ENCODE peak calls at places on chromosomes 6 and 20, in six cellular contexts. Y is HL-60, C is neural progenitor cell, Z is uterus, R is vagina, P is AG10803. J is an unnamed sample.

GRCh38 chr6:159761135-159761872 is 541 bp upstream of the ACAT2 start:
- DNase-seq in Y (peak; percentile 18), C (peak; percentile 68), Z (peak; percentile 42), R (no peak), P (no peak), J (peak; percentile 53)

GRCh38 chr6:47026679-47027078 is 15.5 kb downstream of the ADGRF1 start:
- DNase-seq in Y (no peak), C (no peak), Z (no peak), R (no peak), P (no peak), J (no peak)

GRCh38 chr6:157563611-157564284 is 182.8 kb downstream of the ZDHHC14 start:
- DNase-seq in Y (no peak), C (no peak), Z (no peak), R (peak; percentile 52), P (peak; percentile 52), J (no peak)

GRCh38 chr20:39660251-39660650 is 698.1 kb downstream of the DHX35 start:
- DNase-seq in Y (no peak), C (no peak), Z (no peak), R (no peak), P (peak; percentile 49), J (no peak)

GRCh38 chr20:40563296-40563950 is 125.6 kb downstream of the MAFB start:
- DNase-seq in Y (no peak), C (no peak), Z (no peak), R (no peak), P (peak; percentile 29), J (peak; percentile 86)

GRCh38 chr6:157974341-157974894 is 7.2 kb upstream of the SYNJ2 start:
- DNase-seq in Y (no peak), C (no peak), Z (no peak), R (no peak), P (peak; percentile 54), J (no peak)

GRCh38 chr20:49620364-49621240 is 52.7 kb upstream of the PTGIS start:
- DNase-seq in Y (peak; percentile 28), C (no peak), Z (no peak), R (no peak), P (no peak), J (no peak)

GRCh38 chr6:14975124-14975815 is 270.6 kb upstream of the JARID2 start:
- DNase-seq in Y (no peak), C (peak; percentile 23), Z (no peak), R (no peak), P (peak; percentile 22), J (no peak)

GRCh38 chr6:134117409-134117808 is 65.0 kb upstream of the SLC2A12 start:
- DNase-seq in Y (peak; percentile 56), C (peak; percentile 4), Z (no peak), R (no peak), P (peak; percentile 8), J (no peak)

GRCh38 chr6:110557226-110557625 is 80.8 kb upstream of the SLC22A16 start:
- DNase-seq in Y (no peak), C (no peak), Z (no peak), R (no peak), P (no peak), J (no peak)

GRCh38 chr20:45368221-45368980 is 5.4 kb downstream of the SYS1 start:
- DNase-seq in Y (peak; percentile 81), C (no peak), Z (no peak), R (no peak), P (no peak), J (peak; percentile 60)

GRCh38 chr6:29631860-29632731 is 887 bp downstream of the GABBR1 start:
- DNase-seq in Y (no peak), C (peak; percentile 78), Z (peak; percentile 83), R (no peak), P (peak; percentile 63), J (peak; percentile 63)

GRCh38 chr6:148329568-148330299 is 12.9 kb upstream of the SASH1 start:
- DNase-seq in Y (no peak), C (no peak), Z (no peak), R (no peak), P (peak; percentile 98), J (no peak)

GRCh38 chr6:138410972-138411667 is 7.1 kb downstream of the HEBP2 start:
- DNase-seq in Y (no peak), C (no peak), Z (no peak), R (no peak), P (no peak), J (no peak)

GRCh38 chr6:37600287-37600916 is 97.3 kb downstream of the MDGA1 start:
- DNase-seq in Y (no peak), C (no peak), Z (no peak), R (no peak), P (no peak), J (no peak)

GRCh38 chr6:169269180-169270076 is 15.8 kb upstream of the THBS2 start:
- DNase-seq in Y (no peak), C (no peak), Z (peak; percentile 84), R (no peak), P (peak; percentile 82), J (no peak)

GRCh38 chr20:41887500-41887899 is 269.3 kb upstream of the CHD6 start:
- DNase-seq in Y (no peak), C (no peak), Z (no peak), R (no peak), P (no peak), J (no peak)

GRCh38 chr6:163494279-163494727 is 79.8 kb downstream of the QKI start:
- DNase-seq in Y (no peak), C (no peak), Z (no peak), R (no peak), P (peak; percentile 24), J (no peak)

GRCh38 chr6:107069631-107070548 is 41.9 kb downstream of the MTRES1 start:
- DNase-seq in Y (no peak), C (no peak), Z (no peak), R (no peak), P (no peak), J (no peak)

GRCh38 chr6:33175436-33176069 is 16.7 kb downstream of the COL11A2 start:
- DNase-seq in Y (no peak), C (no peak), Z (no peak), R (no peak), P (no peak), J (no peak)

GRCh38 chr20:62849431-62849830 is 12.2 kb downstream of the TCFL5 start:
- DNase-seq in Y (no peak), C (no peak), Z (no peak), R (no peak), P (no peak), J (no peak)

GRCh38 chr20:49811825-49812462 is 684 bp upstream of the SLC9A8 start:
- DNase-seq in Y (no peak), C (no peak), Z (no peak), R (no peak), P (no peak), J (no peak)

GRCh38 chr6:156437084-156437879 is 339.9 kb upstream of the ARID1B start:
- DNase-seq in Y (no peak), C (no peak), Z (no peak), R (no peak), P (no peak), J (no peak)

DNA sequence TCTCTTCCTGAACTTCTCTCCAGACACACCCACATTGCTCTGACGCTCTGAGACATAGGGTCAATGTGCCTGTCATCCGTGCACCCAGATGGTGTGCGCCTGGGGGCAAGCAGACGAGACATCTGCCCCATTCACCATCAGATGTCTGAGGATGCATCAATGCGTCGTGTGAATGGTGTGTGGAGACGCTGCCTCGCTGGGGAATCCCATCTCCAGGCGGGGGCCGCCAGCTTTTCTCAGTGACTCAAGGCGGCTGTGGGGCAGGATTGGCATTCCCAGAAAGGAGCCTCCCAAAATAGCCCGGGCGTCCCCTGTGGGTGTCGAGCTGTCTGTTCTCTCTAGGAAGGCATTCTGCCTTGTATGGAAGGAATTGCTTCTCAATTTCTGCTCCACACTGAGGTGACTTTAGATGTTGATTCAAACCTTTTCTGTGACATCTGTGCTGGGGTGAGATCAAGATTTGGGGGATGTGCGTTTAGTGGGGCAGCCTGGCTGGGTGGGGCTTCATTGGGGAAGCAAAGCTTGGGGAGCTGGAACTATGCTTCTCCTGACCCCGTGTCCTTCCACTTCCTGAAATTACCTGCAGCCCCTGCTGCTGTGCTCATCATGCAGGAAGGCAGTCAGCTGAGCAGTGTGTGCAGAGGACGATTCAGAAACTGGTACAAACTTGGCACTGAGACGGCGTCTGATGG is 103.9 kb downstream of the SYCP2 start:
- DNase-seq in Y (no peak), C (no peak), Z (peak; percentile 10), R (no peak), P (no peak), J (no peak)
- TF ChIP-seq CTCF in Y (no peak), C (no peak), Z (no peak), R (no peak), P (no peak), J (no peak)

GRCh38 chr20:47038581-47039560 is 144.2 kb downstream of the EYA2 start:
- DNase-seq in Y (no peak), C (no peak), Z (no peak), R (no peak), P (peak; percentile 42), J (no peak)
- TF ChIP-seq CTCF in Y (no peak), C (no peak), Z (no peak), R (no peak), P (no peak), J (no peak)

GRCh38 chr6:83439201-83439600 is 8.3 kb upstream of the ME1 start:
- DNase-seq in Y (no peak), C (no peak), Z (no peak), R (no peak), P (no peak), J (no peak)

GRCh38 chr6:83431545-83432165 is 804 bp upstream of the ME1 start:
- DNase-seq in Y (no peak), C (no peak), Z (no peak), R (no peak), P (no peak), J (no peak)

GRCh38 chr6:83430606-83431544 is at the start of gene ME1:
- DNase-seq in Y (peak; percentile 85), C (peak; percentile 86), Z (peak; percentile 55), R (no peak), P (peak; percentile 83), J (peak; percentile 87)

GRCh38 chr6:83432626-83433025 is 1.8 kb upstream of the ME1 start:
- DNase-seq in Y (no peak), C (no peak), Z (no peak), R (no peak), P (no peak), J (no peak)

GRCh38 chr6:83436674-83437073 is 5.8 kb upstream of the ME1 start:
- DNase-seq in Y (no peak), C (no peak), Z (no peak), R (no peak), P (no peak), J (no peak)
- TF ChIP-seq CTCF in Y (no peak), C (no peak), Z (no peak), R (no peak), P (no peak), J (no peak)

DNA sequence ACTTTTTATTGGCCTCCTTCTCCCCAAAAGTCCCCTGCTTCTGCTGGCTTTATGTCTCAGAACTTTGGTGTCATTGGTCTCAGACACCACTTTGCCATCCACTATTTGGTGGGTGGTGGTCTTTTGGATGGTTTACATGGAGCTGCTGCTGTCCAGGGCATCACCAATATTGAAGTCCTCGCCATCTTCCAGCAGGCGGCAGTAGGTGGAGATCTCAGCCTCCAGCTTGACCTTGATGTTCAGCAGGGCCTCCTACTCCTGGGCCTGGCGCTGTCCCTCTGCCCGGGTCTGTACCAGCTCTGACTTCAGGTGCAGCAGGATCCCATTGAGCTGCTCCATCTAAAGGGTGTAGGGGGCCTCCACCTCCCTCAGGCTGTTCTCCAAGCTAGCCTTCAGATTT is 148.4 kb upstream of the FOXA2 start:
- DNase-seq in Y (no peak), C (no peak), Z (no peak), R (no peak), P (no peak), J (no peak)
- TF ChIP-seq CTCF in Y (no peak), C (no peak), Z (no peak), R (no peak), P (no peak), J (no peak)